ENCODE peak calls at places on chromosome 2, in ten cellular contexts. B is neuronal stem cell; E is neural progenitor cell; A is uterus; G is tibial nerve; Z is tibial artery; O is pancreas; Y is aorta; I is transverse colon; F is effector memory CD4-positive, alpha-beta T cell. K is an unnamed sample. For H3K4me1, the result is how much of the 10 kb centered on the place peaks cover.

GRCh38 chr2:69306612-69306896 is 80.5 kb downstream of the GFPT1 start:
- DNase-seq in E (no peak), B (no peak), Z (no peak), O (no peak), I (no peak), Y (peak), A (no peak), F (no peak), G (no peak), K (no peak)

GRCh38 chr2:191866675-191867506 is 20.0 kb upstream of the CAVIN2 start:
- DNase-seq in I (no peak), B (no peak), F (no peak), O (no peak), G (peak), A (no peak), Z (no peak), Y (no peak), E (no peak), K (peak)

GRCh38 chr2:45067859-45068642 is 58.8 kb upstream of the SIX2 start:
- DNase-seq in Y (no peak), I (no peak), O (no peak), Z (no peak), E (peak), F (no peak), A (no peak), B (no peak), G (no peak), K (peak)

GRCh38 chr2:19746611-19747309 is 155.0 kb downstream of the TTC32 start:
- DNase-seq in Y (no peak), F (no peak), O (no peak), B (peak), A (no peak), G (no peak), Z (no peak), I (no peak), E (peak), K (peak)

GRCh38 chr2:190637903-190638618 is 10.8 kb upstream of the NAB1 start:
- DNase-seq in A (no peak), O (no peak), G (no peak), E (no peak), Z (no peak), B (no peak), F (no peak), Y (no peak), I (no peak), K (peak)

GRCh38 chr2:219206442-219207253 is at the start of gene ZFAND2B:
- DNase-seq in E (peak), F (peak), B (peak), A (peak), G (peak), I (peak), O (peak), Y (peak), Z (peak), K (peak)

GRCh38 chr2:5981241-5982055 is 289.3 kb downstream of the SOX11 start:
- DNase-seq in B (peak), Z (no peak), F (no peak), E (peak), O (no peak), A (no peak), G (no peak), Y (no peak), I (no peak), K (peak)

GRCh38 chr2:109712746-109713145 is 81.4 kb upstream of the RGPD5 start:
- DNase-seq in G (no peak), B (no peak), F (no peak), Z (no peak), Y (no peak), E (no peak), O (no peak), I (no peak), A (no peak), K (no peak)

GRCh38 chr2:238143239-238143951 is 4.9 kb downstream of the KLHL30 start:
- DNase-seq in E (no peak), B (no peak), F (no peak), G (no peak), A (no peak), I (no peak), Z (peak), O (no peak), Y (peak), K (peak)

GRCh38 chr2:113686537-113686936 is 59.5 kb downstream of the RABL2A start:
- DNase-seq in Y (no peak), Z (no peak), B (no peak), A (no peak), E (no peak), G (no peak), O (no peak), I (no peak), F (no peak), K (no peak)

GRCh38 chr2:175741164-175741563 is 260.9 kb downstream of the LNPK start:
- DNase-seq in G (no peak), B (no peak), F (no peak), Z (no peak), Y (no peak), A (no peak), E (no peak), I (no peak), O (no peak), K (no peak)

GRCh38 chr2:118310878-118311442 is 222.7 kb downstream of the INSIG2 start:
- DNase-seq in A (no peak), I (no peak), O (peak), B (no peak), G (no peak), F (no peak), Z (no peak), E (peak), Y (no peak), K (no peak)

GRCh38 chr2:37436324-37436723 is 91.9 kb downstream of the QPCT start:
- DNase-seq in I (no peak), Z (no peak), O (no peak), A (no peak), F (no peak), B (no peak), G (no peak), E (no peak), Y (no peak), K (no peak)

GRCh38 chr2:219001577-219002394 is 8.6 kb upstream of the CRYBA2 start:
- DNase-seq in G (no peak), I (peak), Y (no peak), A (no peak), Z (no peak), E (peak), F (no peak), O (peak), B (no peak), K (peak)

GRCh38 chr2:65554765-65555561 is 122.6 kb upstream of the SPRED2 start:
- DNase-seq in F (no peak), O (no peak), Y (no peak), A (no peak), Z (no peak), B (no peak), I (no peak), G (no peak), E (no peak), K (no peak)

GRCh38 chr2:178877874-178878273 is 70.7 kb upstream of the TTN start:
- DNase-seq in B (no peak), A (no peak), O (no peak), E (no peak), Y (no peak), Z (no peak), G (no peak), I (no peak), F (no peak), K (no peak)

GRCh38 chr2:172931923-172932520 is 143.6 kb upstream of the MAP3K20 start:
- DNase-seq in B (peak), E (peak), O (no peak), Y (peak), I (peak), G (peak), A (peak), F (peak), Z (peak), K (peak)

GRCh38 chr2:149629003-149629402 is 41.4 kb upstream of the MMADHC start:
- DNase-seq in I (no peak), F (no peak), E (no peak), G (no peak), Y (no peak), Z (no peak), A (no peak), B (no peak), O (no peak), K (no peak)

GRCh38 chr2:239331560-239331959 is 69.3 kb downstream of the HDAC4 start:
- DNase-seq in G (no peak), Z (no peak), I (no peak), A (no peak), F (no peak), Y (no peak), O (no peak), E (no peak), B (no peak), K (no peak)

GRCh38 chr2:152440049-152440448 is 105.1 kb downstream of the FMNL2 start:
- DNase-seq in Y (no peak), Z (no peak), I (no peak), A (no peak), B (no peak), G (no peak), O (no peak), F (no peak), E (peak), K (no peak)
- H3K4me1 ChIP-seq in Y (under half), Z (under half), I (under half), A (under half), B (under half), G (under half), O (under half), F (under half), E (under half), K (under half)

GRCh38 chr2:105754011-105754410 is 9.3 kb downstream of the NCK2 start:
- DNase-seq in O (no peak), Z (no peak), E (no peak), A (no peak), F (no peak), B (no peak), Y (no peak), I (no peak), G (no peak), K (no peak)
- H3K4me1 ChIP-seq in O (under half), Z (under half), E (under half), A (under half), F (half or more), B (under half), Y (under half), I (half or more), G (half or more), K (under half)

GRCh38 chr2:237057107-237057506 is 28.6 kb upstream of the COPS8 start:
- DNase-seq in B (no peak), Y (no peak), I (no peak), F (no peak), G (no peak), A (no peak), Z (no peak), E (no peak), O (no peak), K (no peak)
- H3K4me1 ChIP-seq in B (under half), Y (under half), I (under half), F (under half), G (under half), A (under half), Z (under half), E (under half), O (under half), K (under half)

DNA sequence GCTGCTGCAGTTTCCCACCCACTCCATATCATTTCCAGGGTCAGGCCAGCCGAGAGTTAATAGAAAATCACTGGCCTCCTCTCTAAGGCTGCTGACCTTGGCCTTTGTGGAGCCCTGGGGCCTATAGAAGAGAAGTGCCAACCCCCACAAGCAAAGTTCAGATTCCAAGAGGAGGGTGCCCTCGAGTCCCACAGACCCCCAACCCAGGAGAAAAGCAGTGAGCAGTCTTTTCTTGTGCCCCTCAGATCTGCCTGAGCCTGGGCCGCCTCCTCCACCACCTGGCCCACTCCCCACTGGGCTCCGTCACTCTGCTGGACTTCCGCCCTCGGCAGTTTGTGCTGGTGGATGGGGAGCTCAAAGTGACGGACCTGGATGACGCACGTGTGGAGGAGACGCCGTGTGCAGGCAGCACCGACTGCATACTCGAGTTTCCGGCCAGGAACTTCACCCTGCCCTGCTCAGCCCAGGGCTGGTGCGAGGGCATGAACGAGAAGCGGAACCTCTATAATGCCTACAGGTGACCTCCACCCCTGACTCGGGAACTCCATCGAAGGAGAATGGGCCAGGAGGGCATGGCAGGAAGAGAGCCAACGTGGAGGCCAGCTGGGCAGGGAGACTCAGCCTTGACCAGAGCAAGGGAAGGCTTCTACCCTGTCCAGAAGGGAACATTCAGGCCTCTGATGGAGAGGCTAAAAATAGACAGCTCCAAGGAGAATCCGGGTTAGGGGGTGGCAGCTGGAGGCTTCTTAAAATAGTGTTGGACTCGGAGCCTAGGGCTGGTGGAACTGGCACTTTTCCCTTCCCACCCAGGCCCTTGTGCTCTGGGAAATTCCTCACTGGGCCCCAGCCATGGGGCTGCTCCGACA is 6.2 kb downstream of the PKDCC start:
- DNase-seq in Z (peak), I (peak), G (no peak), F (no peak), A (peak), E (no peak), B (no peak), Y (peak), O (no peak), K (no peak)
- H3K4me1 ChIP-seq in Z (half or more), I (half or more), G (half or more), F (under half), A (under half), E (half or more), B (half or more), Y (under half), O (under half), K (half or more)

DNA sequence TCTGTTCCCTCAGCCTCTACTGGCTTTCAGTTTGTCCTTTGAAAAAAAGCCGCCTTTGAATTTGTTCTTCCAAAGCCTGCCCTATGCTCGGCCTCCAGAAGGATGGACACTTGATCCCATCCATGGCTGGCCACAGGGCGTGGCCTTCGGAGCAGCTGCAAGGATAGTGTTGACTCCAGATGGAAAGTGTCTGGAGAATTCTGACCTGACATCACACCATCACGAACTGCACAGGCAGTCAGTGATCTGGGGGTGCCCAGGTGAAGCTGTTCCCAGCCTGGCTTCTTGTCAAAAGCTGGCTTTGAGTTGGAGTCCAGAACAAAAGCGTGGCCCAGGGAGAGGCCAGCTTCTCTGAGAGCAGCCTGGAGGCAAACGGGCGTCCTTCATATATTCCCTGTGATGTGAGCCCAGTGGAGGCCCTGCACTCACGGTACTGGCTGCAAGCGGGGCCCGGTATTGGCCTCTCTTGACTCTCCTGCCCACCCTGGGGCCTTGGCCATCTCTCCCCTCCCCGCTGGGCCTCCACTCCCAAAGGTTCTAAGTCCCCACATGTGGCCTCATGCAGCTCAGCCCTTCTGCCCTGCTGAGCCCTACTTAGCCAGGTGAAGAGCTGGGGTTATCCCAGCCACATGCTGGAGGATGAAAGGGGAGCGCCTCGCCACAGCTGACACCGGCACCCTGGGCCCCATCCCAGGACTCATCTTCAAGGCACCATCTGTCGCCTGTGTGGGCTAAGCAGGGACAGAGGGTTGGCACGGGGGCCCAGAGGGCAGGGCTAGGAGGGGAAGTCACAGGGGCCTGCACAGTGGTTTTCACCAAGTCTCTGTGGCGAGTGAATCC is 20.4 kb upstream of the ATOH8 start:
- DNase-seq in Z (no peak), B (no peak), F (no peak), I (no peak), O (no peak), Y (no peak), G (peak), E (no peak), A (no peak), K (peak)
- H3K4me1 ChIP-seq in Z (under half), B (under half), F (under half), I (under half), O (under half), Y (under half), G (under half), E (under half), A (under half), K (under half)

DNA sequence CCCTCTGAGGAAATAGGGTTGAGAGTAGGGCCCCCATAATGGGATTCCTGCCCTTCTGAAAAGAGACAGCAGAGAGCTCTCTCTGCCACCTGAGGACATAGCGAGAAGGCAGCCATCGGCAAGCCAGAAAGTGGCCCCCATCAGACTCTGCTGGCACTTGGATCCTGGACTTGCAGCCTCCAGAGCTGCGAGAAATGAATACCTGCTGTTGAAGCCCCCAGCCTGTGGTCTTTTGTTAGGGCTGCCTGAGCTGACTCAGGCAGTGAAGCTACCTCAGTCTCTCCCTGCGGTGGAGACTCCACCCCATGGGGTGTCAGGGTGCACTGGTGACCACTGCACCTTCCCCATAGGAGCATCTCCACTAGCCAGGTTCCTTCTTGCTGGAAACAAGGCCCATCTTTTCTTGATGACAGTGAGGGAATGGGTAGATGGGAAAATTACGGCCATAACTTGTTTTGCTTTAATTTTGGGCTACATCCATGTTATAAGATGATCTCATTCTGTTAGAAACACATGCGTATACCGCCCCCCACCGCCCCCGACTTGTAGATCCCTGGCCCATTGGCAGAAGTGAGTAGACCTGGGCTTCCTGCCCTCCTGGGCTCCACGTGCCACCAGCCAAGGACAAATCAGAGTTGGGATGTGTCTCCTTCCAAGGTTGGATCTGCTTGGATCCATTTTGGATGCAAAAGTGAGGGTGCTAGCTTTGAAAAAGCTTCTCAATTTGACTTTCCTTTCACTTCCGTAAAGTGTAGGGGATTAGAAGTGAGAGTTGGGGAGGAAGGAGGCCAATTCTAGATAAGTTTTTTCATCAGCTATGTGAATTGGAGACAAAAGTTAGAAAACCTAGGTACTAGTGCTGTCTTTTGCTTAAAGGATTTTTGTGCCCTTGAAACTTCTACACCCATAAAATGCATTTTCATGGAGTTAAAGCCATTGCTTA is 42.9 kb downstream of the NCK2 start:
- DNase-seq in G (no peak), Z (no peak), O (no peak), E (no peak), F (no peak), A (no peak), Y (peak), I (no peak), B (no peak), K (no peak)
- H3K4me1 ChIP-seq in G (half or more), Z (half or more), O (under half), E (under half), F (half or more), A (under half), Y (under half), I (half or more), B (under half), K (under half)

GRCh38 chr2:38446418-38446817 is 69.3 kb upstream of the ATL2 start:
- DNase-seq in Y (no peak), E (peak), Z (no peak), B (no peak), G (no peak), O (no peak), A (no peak), I (no peak), F (no peak), K (no peak)

GRCh38 chr2:38448692-38449405 is 71.8 kb upstream of the ATL2 start:
- DNase-seq in Z (no peak), B (no peak), G (no peak), A (no peak), O (no peak), F (no peak), E (no peak), Y (no peak), I (no peak), K (no peak)

GRCh38 chr2:38443021-38443541 is 66.0 kb upstream of the ATL2 start:
- DNase-seq in O (no peak), Y (no peak), A (peak), B (no peak), I (no peak), F (no peak), Z (no peak), E (peak), G (no peak), K (peak)

GRCh38 chr2:38444247-38444646 is 67.2 kb upstream of the ATL2 start:
- DNase-seq in I (no peak), Z (no peak), B (no peak), G (no peak), Y (no peak), E (peak), O (no peak), F (no peak), A (no peak), K (no peak)

GRCh38 chr2:38446972-38447561 is 70.0 kb upstream of the ATL2 start:
- DNase-seq in I (no peak), Y (no peak), Z (no peak), E (no peak), G (no peak), A (no peak), O (no peak), F (no peak), B (no peak), K (no peak)
- H3K4me1 ChIP-seq in I (under half), Y (under half), Z (under half), E (under half), G (under half), A (under half), O (under half), F (under half), B (under half), K (under half)

DNA sequence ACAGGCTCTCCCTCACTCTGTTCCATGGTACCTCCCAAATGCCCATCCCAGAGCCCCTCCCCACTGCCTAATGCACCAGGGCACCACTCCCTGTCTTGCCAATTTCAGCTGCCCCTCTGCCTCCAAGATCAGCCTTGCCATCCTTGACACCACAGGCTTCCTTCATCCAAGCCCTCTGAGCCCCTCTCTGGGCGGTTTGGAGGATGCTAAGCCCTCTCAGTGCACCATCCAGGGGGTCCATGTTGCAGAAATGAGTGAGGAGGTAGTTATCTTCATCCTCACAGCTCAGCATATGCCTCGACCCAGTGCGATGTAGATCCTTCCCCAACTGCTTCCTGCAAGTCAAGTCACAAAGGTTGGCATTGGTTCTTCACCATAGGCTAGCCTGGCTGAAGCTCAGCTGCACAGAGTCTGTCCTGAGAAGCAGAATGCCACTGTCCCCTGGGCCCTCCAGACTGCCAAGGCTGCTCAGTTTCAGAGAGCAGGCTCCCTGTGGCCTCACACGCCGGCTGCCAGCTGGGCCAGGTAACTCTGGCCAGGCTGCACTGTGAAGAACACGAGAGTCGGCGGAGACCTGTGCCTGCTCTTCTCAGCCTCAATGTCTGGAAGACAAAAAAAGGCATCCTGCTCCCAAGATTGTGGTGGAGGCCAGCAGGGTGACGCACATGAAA is 9.9 kb upstream of the MAP3K2 start:
- DNase-seq in Z (no peak), O (no peak), B (no peak), E (no peak), F (no peak), G (no peak), Y (no peak), I (no peak), A (no peak), K (no peak)
- H3K4me1 ChIP-seq in Z (under half), O (under half), B (under half), E (under half), F (under half), G (under half), Y (under half), I (under half), A (under half), K (under half)

K was measured in SJCRH30.